ENCODE peak calls at places on chromosomes 16 and 17, in seven cellular contexts. One of them, this sample, is unnamed.

GRCh38 chr16:31365131-31365865 is 10.3 kb downstream of the ITGAX start:
- DNase-seq in left ventricle myocardium inferior: no peak
- DNase-seq in GM23248: no peak
- DNase-seq in pons: no peak
- DNase-seq in AG09319: no peak
- DNase-seq in body of pancreas: no peak
- DNase-seq in RKO: no peak
- DNase-seq in this sample: no peak

GRCh38 chr17:76085731-76086366 is 6.9 kb downstream of the ZACN start:
- DNase-seq in AG09319: no peak
- DNase-seq in left ventricle myocardium inferior: no peak
- DNase-seq in body of pancreas: no peak
- DNase-seq in RKO: no peak
- DNase-seq in GM23248: no peak
- DNase-seq in pons: no peak
- DNase-seq in this sample: no peak

GRCh38 chr17:47698749-47699535 is 5.0 kb downstream of the TBKBP1 start:
- DNase-seq in left ventricle myocardium inferior: peak; percentile 55
- DNase-seq in GM23248: peak; percentile 70
- DNase-seq in AG09319: no peak
- DNase-seq in body of pancreas: peak; percentile 50
- DNase-seq in pons: peak; percentile 40
- DNase-seq in RKO: peak; percentile 57
- DNase-seq in this sample: no peak

GRCh38 chr16:48818257-48818656 is 208.3 kb upstream of the N4BP1 start:
- DNase-seq in RKO: no peak
- DNase-seq in pons: no peak
- DNase-seq in body of pancreas: no peak
- DNase-seq in AG09319: no peak
- DNase-seq in GM23248: no peak
- DNase-seq in left ventricle myocardium inferior: no peak
- DNase-seq in this sample: no peak

GRCh38 chr16:15507299-15507958 is 73.0 kb downstream of the BMERB1 start:
- DNase-seq in RKO: no peak
- DNase-seq in left ventricle myocardium inferior: no peak
- DNase-seq in AG09319: no peak
- DNase-seq in pons: no peak
- DNase-seq in body of pancreas: no peak
- DNase-seq in GM23248: peak; percentile 90
- DNase-seq in this sample: no peak

GRCh38 chr16:86496929-86497381 is 13.4 kb upstream of the FOXF1 start:
- DNase-seq in RKO: no peak
- DNase-seq in body of pancreas: no peak
- DNase-seq in GM23248: no peak
- DNase-seq in AG09319: no peak
- DNase-seq in pons: no peak
- DNase-seq in left ventricle myocardium inferior: no peak
- DNase-seq in this sample: no peak

GRCh38 chr17:48842746-48843145 is 11.9 kb downstream of the CALCOCO2 start:
- DNase-seq in body of pancreas: no peak
- DNase-seq in left ventricle myocardium inferior: no peak
- DNase-seq in GM23248: no peak
- DNase-seq in RKO: no peak
- DNase-seq in AG09319: no peak
- DNase-seq in pons: no peak
- DNase-seq in this sample: no peak

GRCh38 chr17:70780031-70780430 is 610.7 kb downstream of the KCNJ2 start:
- DNase-seq in AG09319: no peak
- DNase-seq in RKO: no peak
- DNase-seq in pons: no peak
- DNase-seq in body of pancreas: no peak
- DNase-seq in GM23248: peak; percentile 33
- DNase-seq in left ventricle myocardium inferior: no peak
- DNase-seq in this sample: no peak

GRCh38 chr17:30556374-30557332 is 79.4 kb downstream of the GOSR1 start:
- DNase-seq in body of pancreas: no peak
- DNase-seq in GM23248: no peak
- DNase-seq in RKO: no peak
- DNase-seq in pons: no peak
- DNase-seq in AG09319: no peak
- DNase-seq in left ventricle myocardium inferior: no peak
- DNase-seq in this sample: no peak

GRCh38 chr17:30352247-30352814 is 18.5 kb upstream of the TMIGD1 start:
- DNase-seq in RKO: no peak
- DNase-seq in body of pancreas: no peak
- DNase-seq in AG09319: no peak
- DNase-seq in pons: no peak
- DNase-seq in left ventricle myocardium inferior: no peak
- DNase-seq in GM23248: no peak
- DNase-seq in this sample: no peak

GRCh38 chr17:81390436-81391214 is 4.6 kb upstream of the BAHCC1 start:
- DNase-seq in RKO: no peak
- DNase-seq in GM23248: no peak
- DNase-seq in left ventricle myocardium inferior: no peak
- DNase-seq in AG09319: no peak
- DNase-seq in pons: peak; percentile 2
- DNase-seq in body of pancreas: no peak
- DNase-seq in this sample: no peak

GRCh38 chr17:82965371-82965770 is 114.0 kb upstream of the METRNL start:
- DNase-seq in RKO: no peak
- DNase-seq in pons: no peak
- DNase-seq in left ventricle myocardium inferior: no peak
- DNase-seq in body of pancreas: no peak
- DNase-seq in GM23248: no peak
- DNase-seq in AG09319: no peak
- DNase-seq in this sample: no peak

GRCh38 chr17:72092710-72093322 is 28.0 kb upstream of the SOX9 start:
- DNase-seq in RKO: no peak
- DNase-seq in AG09319: no peak
- DNase-seq in left ventricle myocardium inferior: no peak
- DNase-seq in pons: no peak
- DNase-seq in body of pancreas: no peak
- DNase-seq in GM23248: no peak
- DNase-seq in this sample: no peak

GRCh38 chr16:26382607-26383006 is 684.1 kb upstream of the C16orf82 start:
- DNase-seq in pons: no peak
- DNase-seq in body of pancreas: no peak
- DNase-seq in RKO: no peak
- DNase-seq in GM23248: no peak
- DNase-seq in left ventricle myocardium inferior: no peak
- DNase-seq in AG09319: no peak
- DNase-seq in this sample: no peak

GRCh38 chr16:25027781-25028180 is 12.6 kb upstream of the ARHGAP17 start:
- DNase-seq in left ventricle myocardium inferior: no peak
- DNase-seq in GM23248: no peak
- DNase-seq in body of pancreas: no peak
- DNase-seq in pons: no peak
- DNase-seq in AG09319: no peak
- DNase-seq in RKO: no peak
- DNase-seq in this sample: no peak

GRCh38 chr17:76523084-76524037 is 14.1 kb downstream of the CYGB start:
- DNase-seq in body of pancreas: peak; percentile 71
- DNase-seq in left ventricle myocardium inferior: peak; percentile 78
- DNase-seq in pons: peak; percentile 43
- DNase-seq in GM23248: peak; percentile 77
- DNase-seq in RKO: peak; percentile 70
- DNase-seq in AG09319: no peak
- DNase-seq in this sample: no peak

GRCh38 chr16:28930652-28931051 is 1.1 kb upstream of the CD19 start:
- DNase-seq in RKO: no peak
- DNase-seq in AG09319: no peak
- DNase-seq in left ventricle myocardium inferior: no peak
- DNase-seq in GM23248: no peak
- DNase-seq in pons: no peak
- DNase-seq in body of pancreas: no peak
- DNase-seq in this sample: no peak

GRCh38 chr17:3867106-3867505 is 21.1 kb upstream of the NCBP3 start:
- DNase-seq in RKO: no peak
- DNase-seq in body of pancreas: no peak
- DNase-seq in AG09319: no peak
- DNase-seq in GM23248: no peak
- DNase-seq in pons: no peak
- DNase-seq in left ventricle myocardium inferior: no peak
- DNase-seq in this sample: no peak

GRCh38 chr16:26795184-26795583 is 271.5 kb upstream of the C16orf82 start:
- DNase-seq in AG09319: no peak
- DNase-seq in body of pancreas: no peak
- DNase-seq in left ventricle myocardium inferior: no peak
- DNase-seq in pons: peak; percentile 29
- DNase-seq in RKO: peak; percentile 5
- DNase-seq in GM23248: no peak
- DNase-seq in this sample: peak; percentile 7

GRCh38 chr17:67449885-67450755 is 73.0 kb downstream of the PITPNC1 start:
- DNase-seq in pons: no peak
- DNase-seq in AG09319: no peak
- DNase-seq in RKO: no peak
- DNase-seq in left ventricle myocardium inferior: no peak
- DNase-seq in GM23248: no peak
- DNase-seq in body of pancreas: no peak
- DNase-seq in this sample: no peak

GRCh38 chr16:86836503-86837125 is 258.3 kb downstream of the FOXL1 start:
- DNase-seq in left ventricle myocardium inferior: no peak
- DNase-seq in AG09319: peak; percentile 56
- DNase-seq in GM23248: peak; percentile 86
- DNase-seq in body of pancreas: no peak
- DNase-seq in RKO: peak; percentile 23
- DNase-seq in pons: no peak
- DNase-seq in this sample: no peak

GRCh38 chr16:75025766-75026165 is 26.9 kb downstream of the ZNRF1 start:
- DNase-seq in body of pancreas: no peak
- DNase-seq in RKO: no peak
- DNase-seq in GM23248: peak; percentile 42
- DNase-seq in AG09319: no peak
- DNase-seq in left ventricle myocardium inferior: no peak
- DNase-seq in pons: no peak
- DNase-seq in this sample: no peak

GRCh38 chr17:45946841-45947256 is 52.2 kb upstream of the STH start:
- DNase-seq in left ventricle myocardium inferior: no peak
- DNase-seq in pons: peak; percentile 92
- DNase-seq in GM23248: peak; percentile 30
- DNase-seq in body of pancreas: no peak
- DNase-seq in RKO: no peak
- DNase-seq in AG09319: no peak
- DNase-seq in this sample: no peak

GRCh38 chr17:4248504-4249277 is 15.1 kb downstream of the ANKFY1 start:
- DNase-seq in AG09319: no peak
- DNase-seq in pons: no peak
- DNase-seq in GM23248: no peak
- DNase-seq in RKO: no peak
- DNase-seq in body of pancreas: no peak
- DNase-seq in left ventricle myocardium inferior: no peak
- DNase-seq in this sample: no peak

GRCh38 chr17:30950669-30951399 is 20.0 kb upstream of the RNF135 start:
- DNase-seq in body of pancreas: peak; percentile 65
- DNase-seq in AG09319: peak; percentile 50
- DNase-seq in pons: peak; percentile 84
- DNase-seq in GM23248: peak; percentile 92
- DNase-seq in left ventricle myocardium inferior: peak; percentile 72
- DNase-seq in RKO: peak; percentile 37
- DNase-seq in this sample: no peak

GRCh38 chr17:82613283-82614094 is 34.8 kb downstream of the WDR45B start:
- DNase-seq in AG09319: no peak
- DNase-seq in RKO: no peak
- DNase-seq in left ventricle myocardium inferior: no peak
- DNase-seq in pons: no peak
- DNase-seq in body of pancreas: no peak
- DNase-seq in GM23248: no peak
- DNase-seq in this sample: no peak

GRCh38 chr17:72266099-72266852 is 145.5 kb downstream of the SOX9 start:
- DNase-seq in GM23248: no peak
- DNase-seq in AG09319: no peak
- DNase-seq in RKO: no peak
- DNase-seq in left ventricle myocardium inferior: no peak
- DNase-seq in body of pancreas: no peak
- DNase-seq in pons: no peak
- DNase-seq in this sample: no peak

GRCh38 chr16:31333686-31334649 is 21.0 kb upstream of the ITGAX start:
- DNase-seq in AG09319: no peak
- DNase-seq in pons: no peak
- DNase-seq in RKO: peak; percentile 47
- DNase-seq in GM23248: peak; percentile 24
- DNase-seq in body of pancreas: no peak
- DNase-seq in left ventricle myocardium inferior: no peak
- DNase-seq in this sample: no peak

This sample was measured in iPS DF 19.7.